ENCODE peak calls at places on chromosomes 2 and 18, in seven cellular contexts. One of them, this sample, is unnamed.

GRCh38 chr2:175976758-175977157 is 25.3 kb downstream of the LNPK start:
- DNase-seq in HCEC 1CT: peak; percentile 40
- DNase-seq in heart left ventricle: no peak
- DNase-seq in T-helper 2 cell: no peak
- DNase-seq in stimulated activated CD8-positive, alpha-beta memory T cell treated with anti-CD3 and anti-CD28 coated beads, Interleukin-4, amount 100 ng/mL, for 1 hour: no peak
- DNase-seq in RCC 7860: peak; percentile 29
- DNase-seq in cardiac fibroblast: no peak
- DNase-seq in this sample: no peak

GRCh38 chr2:119407430-119408220 is 24.0 kb upstream of the TMEM37 start:
- DNase-seq in T-helper 2 cell: no peak
- DNase-seq in heart left ventricle: peak; percentile 49
- DNase-seq in stimulated activated CD8-positive, alpha-beta memory T cell treated with anti-CD3 and anti-CD28 coated beads, Interleukin-4, amount 100 ng/mL, for 1 hour: no peak
- DNase-seq in RCC 7860: peak; percentile 44
- DNase-seq in HCEC 1CT: peak; percentile 37
- DNase-seq in cardiac fibroblast: peak; percentile 78
- DNase-seq in this sample: no peak

GRCh38 chr2:202165945-202166344 is 72.5 kb downstream of the SUMO1 start:
- DNase-seq in HCEC 1CT: peak; percentile 55
- DNase-seq in RCC 7860: no peak
- DNase-seq in T-helper 2 cell: no peak
- DNase-seq in cardiac fibroblast: no peak
- DNase-seq in heart left ventricle: no peak
- DNase-seq in stimulated activated CD8-positive, alpha-beta memory T cell treated with anti-CD3 and anti-CD28 coated beads, Interleukin-4, amount 100 ng/mL, for 1 hour: no peak
- DNase-seq in this sample: no peak

GRCh38 chr2:148483675-148484074 is 160.9 kb upstream of the EPC2 start:
- DNase-seq in HCEC 1CT: no peak
- DNase-seq in stimulated activated CD8-positive, alpha-beta memory T cell treated with anti-CD3 and anti-CD28 coated beads, Interleukin-4, amount 100 ng/mL, for 1 hour: no peak
- DNase-seq in RCC 7860: no peak
- DNase-seq in T-helper 2 cell: no peak
- DNase-seq in heart left ventricle: no peak
- DNase-seq in cardiac fibroblast: no peak
- DNase-seq in this sample: no peak

GRCh38 chr2:46183426-46183825 is 113.8 kb upstream of the EPAS1 start:
- DNase-seq in T-helper 2 cell: no peak
- DNase-seq in stimulated activated CD8-positive, alpha-beta memory T cell treated with anti-CD3 and anti-CD28 coated beads, Interleukin-4, amount 100 ng/mL, for 1 hour: no peak
- DNase-seq in HCEC 1CT: no peak
- DNase-seq in cardiac fibroblast: no peak
- DNase-seq in heart left ventricle: no peak
- DNase-seq in RCC 7860: no peak
- DNase-seq in this sample: no peak

GRCh38 chr2:204255068-204255467 is 290.2 kb upstream of the PARD3B start:
- DNase-seq in T-helper 2 cell: no peak
- DNase-seq in heart left ventricle: no peak
- DNase-seq in stimulated activated CD8-positive, alpha-beta memory T cell treated with anti-CD3 and anti-CD28 coated beads, Interleukin-4, amount 100 ng/mL, for 1 hour: no peak
- DNase-seq in cardiac fibroblast: no peak
- DNase-seq in HCEC 1CT: no peak
- DNase-seq in RCC 7860: no peak
- DNase-seq in this sample: no peak

GRCh38 chr2:222424729-222425671 is 657 bp downstream of the SGPP2 start:
- DNase-seq in RCC 7860: no peak
- DNase-seq in stimulated activated CD8-positive, alpha-beta memory T cell treated with anti-CD3 and anti-CD28 coated beads, Interleukin-4, amount 100 ng/mL, for 1 hour: no peak
- DNase-seq in heart left ventricle: no peak
- DNase-seq in cardiac fibroblast: no peak
- DNase-seq in T-helper 2 cell: peak; percentile 21
- DNase-seq in HCEC 1CT: no peak
- DNase-seq in this sample: no peak

GRCh38 chr2:41922177-41922576 is 125.6 kb upstream of the PKDCC start:
- DNase-seq in heart left ventricle: no peak
- DNase-seq in stimulated activated CD8-positive, alpha-beta memory T cell treated with anti-CD3 and anti-CD28 coated beads, Interleukin-4, amount 100 ng/mL, for 1 hour: no peak
- DNase-seq in cardiac fibroblast: peak; percentile 68
- DNase-seq in RCC 7860: no peak
- DNase-seq in T-helper 2 cell: no peak
- DNase-seq in HCEC 1CT: peak; percentile 41
- DNase-seq in this sample: no peak

GRCh38 chr2:112150447-112150846 is 12.3 kb downstream of the FBLN7 start:
- DNase-seq in T-helper 2 cell: no peak
- DNase-seq in cardiac fibroblast: peak; percentile 88
- DNase-seq in stimulated activated CD8-positive, alpha-beta memory T cell treated with anti-CD3 and anti-CD28 coated beads, Interleukin-4, amount 100 ng/mL, for 1 hour: no peak
- DNase-seq in RCC 7860: peak; percentile 95
- DNase-seq in heart left ventricle: no peak
- DNase-seq in HCEC 1CT: peak; percentile 87
- DNase-seq in this sample: no peak

GRCh38 chr2:221517362-221518121 is 54.6 kb downstream of the EPHA4 start:
- DNase-seq in HCEC 1CT: peak; percentile 65
- DNase-seq in T-helper 2 cell: peak; percentile 63
- DNase-seq in cardiac fibroblast: peak; percentile 47
- DNase-seq in heart left ventricle: peak; percentile 20
- DNase-seq in RCC 7860: no peak
- DNase-seq in stimulated activated CD8-positive, alpha-beta memory T cell treated with anti-CD3 and anti-CD28 coated beads, Interleukin-4, amount 100 ng/mL, for 1 hour: peak; percentile 24
- DNase-seq in this sample: peak; percentile 8

GRCh38 chr2:226796840-226797288 is 2.8 kb downstream of the IRS1 start:
- DNase-seq in heart left ventricle: peak; percentile 43
- DNase-seq in RCC 7860: no peak
- DNase-seq in HCEC 1CT: peak; percentile 71
- DNase-seq in T-helper 2 cell: no peak
- DNase-seq in cardiac fibroblast: peak; percentile 44
- DNase-seq in stimulated activated CD8-positive, alpha-beta memory T cell treated with anti-CD3 and anti-CD28 coated beads, Interleukin-4, amount 100 ng/mL, for 1 hour: no peak
- DNase-seq in this sample: no peak

GRCh38 chr18:3427944-3428343 is 22.0 kb upstream of the TGIF1 start:
- DNase-seq in RCC 7860: no peak
- DNase-seq in cardiac fibroblast: no peak
- DNase-seq in heart left ventricle: no peak
- DNase-seq in T-helper 2 cell: no peak
- DNase-seq in stimulated activated CD8-positive, alpha-beta memory T cell treated with anti-CD3 and anti-CD28 coated beads, Interleukin-4, amount 100 ng/mL, for 1 hour: no peak
- DNase-seq in HCEC 1CT: no peak
- DNase-seq in this sample: no peak

GRCh38 chr2:126971481-126972271 is 73.0 kb downstream of the TEX51 start:
- DNase-seq in cardiac fibroblast: peak; percentile 75
- DNase-seq in HCEC 1CT: peak; percentile 55
- DNase-seq in heart left ventricle: peak; percentile 62
- DNase-seq in T-helper 2 cell: peak; percentile 42
- DNase-seq in RCC 7860: peak; percentile 18
- DNase-seq in stimulated activated CD8-positive, alpha-beta memory T cell treated with anti-CD3 and anti-CD28 coated beads, Interleukin-4, amount 100 ng/mL, for 1 hour: peak; percentile 27
- DNase-seq in this sample: peak; percentile 42

GRCh38 chr2:26333286-26333685 is 12.7 kb upstream of the SELENOI start:
- DNase-seq in heart left ventricle: no peak
- DNase-seq in cardiac fibroblast: no peak
- DNase-seq in T-helper 2 cell: no peak
- DNase-seq in HCEC 1CT: no peak
- DNase-seq in stimulated activated CD8-positive, alpha-beta memory T cell treated with anti-CD3 and anti-CD28 coated beads, Interleukin-4, amount 100 ng/mL, for 1 hour: no peak
- DNase-seq in RCC 7860: peak; percentile 43
- DNase-seq in this sample: no peak

GRCh38 chr2:86025229-86025820 is 80.4 kb downstream of the POLR1A start:
- DNase-seq in T-helper 2 cell: no peak
- DNase-seq in heart left ventricle: no peak
- DNase-seq in cardiac fibroblast: peak; percentile 14
- DNase-seq in RCC 7860: no peak
- DNase-seq in stimulated activated CD8-positive, alpha-beta memory T cell treated with anti-CD3 and anti-CD28 coated beads, Interleukin-4, amount 100 ng/mL, for 1 hour: no peak
- DNase-seq in HCEC 1CT: peak; percentile 12
- DNase-seq in this sample: no peak

This sample was measured in effector CD8-positive, alpha-beta T cell.